ENCODE peak calls at places on chromosomes 11 and 22, in ten cellular contexts. Y is NCI-H460; C is stimulated activated CD4-positive, alpha-beta T cell treated with anti-CD3 and anti-CD28 coated beads, Interleukin-15, amount 100 ng/mL, for 24 hours; Z is ovary; B is GM20000; V is NCI-H345; X is memory B cell; D is pancreas; E is EL; G is NCI-H2081. F is an unnamed sample.

GRCh38 chr11:93221539-93221938 is 23.7 kb upstream of the SLC36A4 start:
- DNase-seq in Y (no peak), C (no peak), Z (no peak), B (no peak), V (peak), X (no peak), D (no peak), E (no peak), G (peak), F (peak)

GRCh38 chr11:66326261-66327111 is 9.6 kb upstream of the CD248 start:
- DNase-seq in Y (no peak), C (peak), Z (no peak), B (no peak), V (no peak), X (no peak), D (no peak), E (peak), G (no peak), F (no peak)

GRCh38 chr11:76339217-76339616 is 41.7 kb downstream of the THAP12 start:
- DNase-seq in Y (no peak), C (no peak), Z (no peak), B (no peak), V (no peak), X (no peak), D (no peak), E (no peak), G (no peak), F (peak)

GRCh38 chr11:126024143-126024542 is 38.5 kb downstream of the CDON start:
- DNase-seq in Y (no peak), C (no peak), Z (no peak), B (no peak), V (no peak), X (no peak), D (no peak), E (no peak), G (no peak), F (no peak)

GRCh38 chr22:20019661-20020532 is 1.0 kb upstream of the TANGO2 start:
- DNase-seq in Y (no peak), C (no peak), Z (no peak), B (no peak), V (no peak), X (no peak), D (no peak), E (no peak), G (no peak), F (no peak)

GRCh38 chr11:19673924-19674390 is 38.7 kb upstream of the NAV2 start:
- DNase-seq in Y (no peak), C (no peak), Z (peak), B (no peak), V (no peak), X (no peak), D (no peak), E (no peak), G (no peak), F (no peak)

GRCh38 chr22:46992121-46992731 is 229.8 kb downstream of the TBC1D22A start:
- DNase-seq in Y (no peak), C (no peak), Z (no peak), B (no peak), V (no peak), X (no peak), D (no peak), E (no peak), G (no peak), F (no peak)

GRCh38 chr11:17498475-17498874 is 21.8 kb upstream of the ABCC8 start:
- DNase-seq in Y (no peak), C (no peak), Z (no peak), B (no peak), V (peak), X (no peak), D (peak), E (peak), G (peak), F (peak)

GRCh38 chr11:108204918-108205499 is 17.4 kb downstream of the NPAT start:
- DNase-seq in Y (no peak), C (no peak), Z (no peak), B (no peak), V (no peak), X (no peak), D (no peak), E (no peak), G (no peak), F (no peak)

GRCh38 chr22:25201557-25202273 is 2.1 kb downstream of the CRYBB3 start:
- DNase-seq in Y (no peak), C (no peak), Z (no peak), B (no peak), V (no peak), X (no peak), D (no peak), E (no peak), G (no peak), F (no peak)

GRCh38 chr11:72441647-72442267 is 7.4 kb upstream of the CLPB start:
- DNase-seq in Y (no peak), C (no peak), Z (no peak), B (no peak), V (no peak), X (no peak), D (no peak), E (peak), G (no peak), F (no peak)

GRCh38 chr11:30360741-30361140 is 37.8 kb downstream of the ARL14EP start:
- DNase-seq in Y (no peak), C (no peak), Z (no peak), B (no peak), V (no peak), X (no peak), D (no peak), E (no peak), G (no peak), F (no peak)

GRCh38 chr11:110478410-110478809 is 48.7 kb downstream of the FDX1 start:
- DNase-seq in Y (no peak), C (no peak), Z (no peak), B (no peak), V (no peak), X (no peak), D (no peak), E (no peak), G (no peak), F (no peak)

GRCh38 chr11:11389238-11389637 is 36.2 kb upstream of the CSNK2A3 start:
- DNase-seq in Y (no peak), C (no peak), Z (no peak), B (no peak), V (no peak), X (no peak), D (no peak), E (no peak), G (peak), F (no peak)

GRCh38 chr11:88535916-88536547 is 198.5 kb upstream of the CTSC start:
- DNase-seq in Y (peak), C (no peak), Z (no peak), B (peak), V (no peak), X (no peak), D (no peak), E (peak), G (peak), F (no peak)

GRCh38 chr22:41334215-41334614 is 32.9 kb downstream of the ZC3H7B start:
- DNase-seq in Y (no peak), C (no peak), Z (no peak), B (no peak), V (no peak), X (no peak), D (no peak), E (no peak), G (no peak), F (no peak)

GRCh38 chr11:128876133-128876650 is 9.1 kb upstream of the KCNJ1 start:
- DNase-seq in Y (no peak), C (no peak), Z (no peak), B (no peak), V (no peak), X (no peak), D (no peak), E (no peak), G (no peak), F (no peak)

GRCh38 chr22:29309332-29310064 is 3.0 kb downstream of the GAS2L1 start:
- DNase-seq in Y (no peak), C (no peak), Z (peak), B (peak), V (no peak), X (no peak), D (peak), E (no peak), G (no peak), F (no peak)

GRCh38 chr11:105942951-105943350 is 79.1 kb downstream of the MSANTD4 start:
- DNase-seq in Y (no peak), C (no peak), Z (no peak), B (no peak), V (no peak), X (no peak), D (no peak), E (no peak), G (no peak), F (no peak)

GRCh38 chr11:57406337-57406904 is 16.0 kb upstream of the PRG2 start:
- DNase-seq in Y (no peak), C (peak), Z (no peak), B (peak), V (no peak), X (no peak), D (no peak), E (no peak), G (no peak), F (no peak)

GRCh38 chr22:28826921-28827320 is 26.6 kb upstream of the XBP1 start:
- DNase-seq in Y (no peak), C (no peak), Z (no peak), B (no peak), V (no peak), X (no peak), D (no peak), E (no peak), G (no peak), F (no peak)

GRCh38 chr11:105618343-105618955 is 8.6 kb downstream of the GRIA4 start:
- DNase-seq in Y (no peak), C (no peak), Z (no peak), B (no peak), V (no peak), X (no peak), D (no peak), E (no peak), G (no peak), F (no peak)

GRCh38 chr11:64619811-64620285 is 28.8 kb downstream of the SLC22A12 start:
- DNase-seq in Y (no peak), C (peak), Z (peak), B (no peak), V (no peak), X (no peak), D (no peak), E (peak), G (no peak), F (no peak)

GRCh38 chr11:94767701-94768601 is at the start of gene AMOTL1:
- DNase-seq in Y (peak), C (peak), Z (peak), B (peak), V (peak), X (no peak), D (peak), E (peak), G (peak), F (peak)

GRCh38 chr11:102430158-102430836 is 22.3 kb downstream of the TMEM123 start:
- DNase-seq in Y (no peak), C (peak), Z (no peak), B (peak), V (no peak), X (no peak), D (no peak), E (peak), G (peak), F (no peak)

GRCh38 chr11:46326813-46327416 is 20.3 kb upstream of the DGKZ start:
- DNase-seq in Y (no peak), C (no peak), Z (no peak), B (no peak), V (no peak), X (no peak), D (no peak), E (no peak), G (peak), F (no peak)

GRCh38 chr22:36445158-36445668 is 36.2 kb downstream of the TXN2 start:
- DNase-seq in Y (no peak), C (no peak), Z (peak), B (no peak), V (no peak), X (no peak), D (no peak), E (peak), G (peak), F (no peak)

GRCh38 chr22:33921576-33922181 is 1.4 kb upstream of the LARGE1 start:
- DNase-seq in Y (no peak), C (peak), Z (peak), B (peak), V (peak), X (peak), D (peak), E (no peak), G (no peak), F (peak)

GRCh38 chr11:17391493-17392355 is 3.3 kb upstream of the KCNJ11 start:
- DNase-seq in Y (no peak), C (no peak), Z (no peak), B (no peak), V (peak), X (no peak), D (no peak), E (no peak), G (peak), F (peak)

GRCh38 chr11:57493507-57494503 is 21.7 kb downstream of the SLC43A1 start:
- DNase-seq in Y (no peak), C (peak), Z (peak), B (peak), V (peak), X (peak), D (peak), E (peak), G (peak), F (peak)

GRCh38 chr11:120339394-120339890 is 3.2 kb downstream of the ARHGEF12 start:
- DNase-seq in Y (no peak), C (no peak), Z (no peak), B (no peak), V (no peak), X (no peak), D (no peak), E (peak), G (no peak), F (no peak)

GRCh38 chr22:43827336-43827735 is 15.2 kb upstream of the EFCAB6 start:
- DNase-seq in Y (no peak), C (no peak), Z (no peak), B (no peak), V (no peak), X (no peak), D (no peak), E (no peak), G (no peak), F (no peak)